ENCODE peak calls at places on chromosome 18, in five cellular contexts. One of them, this sample, is unnamed.

GRCh38 chr18:54228364-54228763 is 3.9 kb upstream of the MBD2 start:
- DNase-seq in GM19239: no peak
- DNase-seq in pancreas: no peak
- DNase-seq in stomach: no peak
- DNase-seq in lung: no peak
- DNase-seq in this sample: no peak

GRCh38 chr18:26714739-26715138 is 150.8 kb downstream of the AQP4 start:
- DNase-seq in pancreas: no peak
- DNase-seq in stomach: no peak
- DNase-seq in lung: no peak
- DNase-seq in GM19239: no peak
- DNase-seq in this sample: no peak

GRCh38 chr18:55588876-55589595 is 1.0 kb upstream of the TCF4 start:
- DNase-seq in stomach: no peak
- DNase-seq in GM19239: no peak
- DNase-seq in pancreas: no peak
- DNase-seq in lung: no peak
- DNase-seq in this sample: peak

GRCh38 chr18:46113751-46114150 is 9.6 kb downstream of the HAUS1 start:
- DNase-seq in GM19239: no peak
- DNase-seq in lung: no peak
- DNase-seq in stomach: no peak
- DNase-seq in pancreas: no peak
- DNase-seq in this sample: no peak

GRCh38 chr18:48182779-48183178 is 226.4 kb downstream of the ZBTB7C start:
- DNase-seq in pancreas: no peak
- DNase-seq in GM19239: no peak
- DNase-seq in stomach: no peak
- DNase-seq in lung: no peak
- DNase-seq in this sample: no peak

GRCh38 chr18:79872852-79873444 is 75.2 kb downstream of the KCNG2 start:
- DNase-seq in lung: no peak
- DNase-seq in stomach: no peak
- DNase-seq in GM19239: no peak
- DNase-seq in pancreas: no peak
- DNase-seq in this sample: no peak

GRCh38 chr18:12409466-12409865 is 1.7 kb downstream of the PRELID3A start:
- DNase-seq in lung: no peak
- DNase-seq in GM19239: no peak
- DNase-seq in stomach: no peak
- DNase-seq in pancreas: no peak
- DNase-seq in this sample: no peak

GRCh38 chr18:3498705-3499451 is 48.9 kb downstream of the TGIF1 start:
- DNase-seq in stomach: peak
- DNase-seq in lung: no peak
- DNase-seq in GM19239: no peak
- DNase-seq in pancreas: peak
- DNase-seq in this sample: no peak

GRCh38 chr18:50721006-50721405 is 98.8 kb downstream of the MRO start:
- DNase-seq in GM19239: no peak
- DNase-seq in lung: no peak
- DNase-seq in pancreas: no peak
- DNase-seq in stomach: no peak
- DNase-seq in this sample: no peak

GRCh38 chr18:58403799-58404455 is 225.0 kb downstream of the ALPK2 start:
- DNase-seq in lung: no peak
- DNase-seq in stomach: no peak
- DNase-seq in pancreas: peak
- DNase-seq in GM19239: no peak
- DNase-seq in this sample: no peak

GRCh38 chr18:23920054-23920453 is 94.5 kb upstream of the TTC39C start:
- DNase-seq in GM19239: no peak
- DNase-seq in pancreas: no peak
- DNase-seq in stomach: no peak
- DNase-seq in lung: no peak
- DNase-seq in this sample: no peak

GRCh38 chr18:77530732-77531131 is 281.1 kb downstream of the GALR1 start:
- DNase-seq in stomach: no peak
- DNase-seq in lung: no peak
- DNase-seq in pancreas: no peak
- DNase-seq in GM19239: no peak
- DNase-seq in this sample: no peak

GRCh38 chr18:13890962-13891361 is 24.4 kb downstream of the MC2R start:
- DNase-seq in pancreas: no peak
- DNase-seq in stomach: no peak
- DNase-seq in GM19239: no peak
- DNase-seq in lung: no peak
- DNase-seq in this sample: no peak

GRCh38 chr18:80033181-80034067 is 810 bp upstream of the RBFA start:
- DNase-seq in GM19239: no peak
- DNase-seq in lung: no peak
- DNase-seq in stomach: no peak
- DNase-seq in pancreas: no peak
- DNase-seq in this sample: no peak

GRCh38 chr18:41870191-41870590 is 84.8 kb upstream of the PIK3C3 start:
- DNase-seq in stomach: no peak
- DNase-seq in lung: no peak
- DNase-seq in GM19239: no peak
- DNase-seq in pancreas: no peak
- DNase-seq in this sample: no peak

GRCh38 chr18:52216686-52217085 is 123.3 kb upstream of the DCC start:
- DNase-seq in stomach: no peak
- DNase-seq in pancreas: no peak
- DNase-seq in lung: no peak
- DNase-seq in GM19239: no peak
- DNase-seq in this sample: no peak

GRCh38 chr18:2924920-2925319 is 78.1 kb downstream of the EMILIN2 start:
- DNase-seq in GM19239: no peak
- DNase-seq in pancreas: no peak
- DNase-seq in lung: no peak
- DNase-seq in stomach: no peak
- DNase-seq in this sample: no peak

GRCh38 chr18:58388736-58389135 is 240.2 kb downstream of the ALPK2 start:
- DNase-seq in stomach: no peak
- DNase-seq in pancreas: no peak
- DNase-seq in lung: no peak
- DNase-seq in GM19239: no peak
- DNase-seq in this sample: no peak

GRCh38 chr18:32896781-32897547 is 124.1 kb upstream of the KLHL14 start:
- DNase-seq in GM19239: no peak
- DNase-seq in lung: no peak
- DNase-seq in pancreas: no peak
- DNase-seq in stomach: no peak
- DNase-seq in this sample: no peak

GRCh38 chr18:55287146-55287806 is 300.7 kb downstream of the TCF4 start:
- DNase-seq in stomach: no peak
- DNase-seq in pancreas: no peak
- DNase-seq in lung: no peak
- DNase-seq in GM19239: no peak
- DNase-seq in this sample: no peak

GRCh38 chr18:8706981-8707940 is 1.9 kb downstream of the MTCL1 start:
- DNase-seq in pancreas: peak
- DNase-seq in GM19239: no peak
- DNase-seq in stomach: peak
- DNase-seq in lung: peak
- DNase-seq in this sample: peak

GRCh38 chr18:24051256-24051947 is 36.8 kb downstream of the TTC39C start:
- DNase-seq in pancreas: no peak
- DNase-seq in lung: no peak
- DNase-seq in GM19239: no peak
- DNase-seq in stomach: no peak
- DNase-seq in this sample: no peak

GRCh38 chr18:67517224-67517765 is 775 bp upstream of the DSEL start:
- DNase-seq in lung: no peak
- DNase-seq in GM19239: no peak
- DNase-seq in stomach: no peak
- DNase-seq in pancreas: peak
- DNase-seq in this sample: peak